ENCODE peak calls at places on chromosomes 4 and X, in eight cellular contexts. One of them, this sample, is unnamed.

GRCh38 chrX:103343105-103343504 is 13.1 kb downstream of the TCEAL7 start:
- DNase-seq in ascending aorta: no peak
- DNase-seq in pancreas: no peak
- DNase-seq in endothelial cell of umbilical vein: peak
- DNase-seq in fibroblast of lung: peak
- DNase-seq in colonic mucosa: peak
- DNase-seq in ovary: peak
- DNase-seq in body of pancreas: peak
- DNase-seq in this sample: no peak

GRCh38 chr4:5658992-5659391 is 49.4 kb downstream of the EVC2 start:
- DNase-seq in pancreas: no peak
- DNase-seq in ascending aorta: no peak
- DNase-seq in ovary: no peak
- DNase-seq in body of pancreas: no peak
- DNase-seq in fibroblast of lung: no peak
- DNase-seq in endothelial cell of umbilical vein: no peak
- DNase-seq in colonic mucosa: no peak
- DNase-seq in this sample: no peak

GRCh38 chrX:68503830-68504229 is 5.0 kb downstream of the YIPF6 start:
- DNase-seq in endothelial cell of umbilical vein: no peak
- DNase-seq in ascending aorta: no peak
- DNase-seq in fibroblast of lung: no peak
- DNase-seq in pancreas: no peak
- DNase-seq in body of pancreas: no peak
- DNase-seq in colonic mucosa: no peak
- DNase-seq in ovary: no peak
- DNase-seq in this sample: no peak

GRCh38 chr4:186132577-186133277 is 28.2 kb downstream of the FAM149A start:
- DNase-seq in ovary: no peak
- DNase-seq in pancreas: no peak
- DNase-seq in ascending aorta: no peak
- DNase-seq in colonic mucosa: no peak
- DNase-seq in fibroblast of lung: peak
- DNase-seq in body of pancreas: no peak
- DNase-seq in endothelial cell of umbilical vein: peak
- DNase-seq in this sample: no peak

GRCh38 chr4:172515266-172515879 is 653.2 kb upstream of the GALNT7 start:
- DNase-seq in body of pancreas: no peak
- DNase-seq in endothelial cell of umbilical vein: no peak
- DNase-seq in pancreas: no peak
- DNase-seq in colonic mucosa: no peak
- DNase-seq in fibroblast of lung: no peak
- DNase-seq in ovary: no peak
- DNase-seq in ascending aorta: no peak
- DNase-seq in this sample: no peak

GRCh38 chr4:158051401-158052235 is 121.2 kb downstream of the GASK1B start:
- DNase-seq in ascending aorta: peak
- DNase-seq in endothelial cell of umbilical vein: no peak
- DNase-seq in ovary: peak
- DNase-seq in colonic mucosa: no peak
- DNase-seq in body of pancreas: peak
- DNase-seq in pancreas: no peak
- DNase-seq in fibroblast of lung: peak
- DNase-seq in this sample: no peak

GRCh38 chr4:108881190-108881589 is 118.3 kb upstream of the ETNPPL start:
- DNase-seq in endothelial cell of umbilical vein: peak
- DNase-seq in colonic mucosa: no peak
- DNase-seq in pancreas: no peak
- DNase-seq in body of pancreas: no peak
- DNase-seq in ovary: no peak
- DNase-seq in fibroblast of lung: peak
- DNase-seq in ascending aorta: no peak
- DNase-seq in this sample: no peak

GRCh38 chrX:129522184-129523059 is 868 bp downstream of the SMARCA1 start:
- DNase-seq in colonic mucosa: peak
- DNase-seq in body of pancreas: peak
- DNase-seq in fibroblast of lung: peak
- DNase-seq in pancreas: peak
- DNase-seq in endothelial cell of umbilical vein: peak
- DNase-seq in ovary: peak
- DNase-seq in ascending aorta: peak
- DNase-seq in this sample: peak

GRCh38 chrX:39261446-39262147 is 460.3 kb downstream of the MID1IP1 start:
- DNase-seq in pancreas: no peak
- DNase-seq in ascending aorta: no peak
- DNase-seq in body of pancreas: peak
- DNase-seq in endothelial cell of umbilical vein: peak
- DNase-seq in colonic mucosa: no peak
- DNase-seq in ovary: no peak
- DNase-seq in fibroblast of lung: peak
- DNase-seq in this sample: no peak

GRCh38 chr4:22465996-22466395 is 49.9 kb downstream of the ADGRA3 start:
- DNase-seq in pancreas: no peak
- DNase-seq in colonic mucosa: no peak
- DNase-seq in fibroblast of lung: no peak
- DNase-seq in ovary: no peak
- DNase-seq in endothelial cell of umbilical vein: no peak
- DNase-seq in body of pancreas: no peak
- DNase-seq in ascending aorta: no peak
- DNase-seq in this sample: no peak

GRCh38 chr4:22460266-22460665 is 55.6 kb downstream of the ADGRA3 start:
- DNase-seq in endothelial cell of umbilical vein: no peak
- DNase-seq in ovary: no peak
- DNase-seq in fibroblast of lung: no peak
- DNase-seq in body of pancreas: no peak
- DNase-seq in colonic mucosa: no peak
- DNase-seq in ascending aorta: no peak
- DNase-seq in pancreas: no peak
- DNase-seq in this sample: no peak

GRCh38 chr4:22462693-22463092 is 53.2 kb downstream of the ADGRA3 start:
- DNase-seq in endothelial cell of umbilical vein: no peak
- DNase-seq in colonic mucosa: no peak
- DNase-seq in body of pancreas: no peak
- DNase-seq in fibroblast of lung: no peak
- DNase-seq in ovary: no peak
- DNase-seq in ascending aorta: no peak
- DNase-seq in pancreas: peak
- DNase-seq in this sample: no peak

GRCh38 chr4:22465349-22465748 is 50.5 kb downstream of the ADGRA3 start:
- DNase-seq in pancreas: no peak
- DNase-seq in ascending aorta: no peak
- DNase-seq in endothelial cell of umbilical vein: no peak
- DNase-seq in ovary: no peak
- DNase-seq in colonic mucosa: no peak
- DNase-seq in body of pancreas: no peak
- DNase-seq in fibroblast of lung: no peak
- DNase-seq in this sample: no peak

DNA sequence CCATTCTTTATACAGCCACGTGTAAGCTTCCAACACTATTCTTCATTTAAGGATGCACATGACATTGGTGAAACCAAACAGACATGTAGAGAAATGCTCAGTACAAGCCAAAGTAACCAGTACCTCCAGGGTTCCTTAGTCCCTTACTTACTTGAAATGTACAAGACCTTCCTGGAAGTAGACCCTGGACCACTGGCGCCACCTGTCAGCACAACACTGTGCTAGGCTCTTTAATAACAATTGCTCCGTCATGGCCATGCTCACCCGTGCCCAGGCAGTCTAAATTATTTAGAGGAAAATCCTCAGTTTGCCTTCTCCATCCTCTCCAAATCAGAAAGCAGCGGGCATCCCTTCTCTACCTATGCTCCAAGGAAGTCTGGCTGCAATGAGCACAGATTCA is 52.7 kb downstream of the ADGRA3 start:
- DNase-seq in endothelial cell of umbilical vein: no peak
- DNase-seq in ovary: no peak
- DNase-seq in body of pancreas: no peak
- DNase-seq in pancreas: peak
- DNase-seq in colonic mucosa: no peak
- DNase-seq in fibroblast of lung: no peak
- DNase-seq in ascending aorta: no peak
- DNase-seq in this sample: no peak
- TF ChIP-seq CTCF in endothelial cell of umbilical vein: no peak
- TF ChIP-seq CTCF in ovary: no peak
- TF ChIP-seq CTCF in body of pancreas: peak
- TF ChIP-seq CTCF in pancreas: no peak
- TF ChIP-seq CTCF in colonic mucosa: no peak
- TF ChIP-seq CTCF in fibroblast of lung: no peak
- TF ChIP-seq CTCF in ascending aorta: no peak
- TF ChIP-seq CTCF in this sample: no peak

DNA sequence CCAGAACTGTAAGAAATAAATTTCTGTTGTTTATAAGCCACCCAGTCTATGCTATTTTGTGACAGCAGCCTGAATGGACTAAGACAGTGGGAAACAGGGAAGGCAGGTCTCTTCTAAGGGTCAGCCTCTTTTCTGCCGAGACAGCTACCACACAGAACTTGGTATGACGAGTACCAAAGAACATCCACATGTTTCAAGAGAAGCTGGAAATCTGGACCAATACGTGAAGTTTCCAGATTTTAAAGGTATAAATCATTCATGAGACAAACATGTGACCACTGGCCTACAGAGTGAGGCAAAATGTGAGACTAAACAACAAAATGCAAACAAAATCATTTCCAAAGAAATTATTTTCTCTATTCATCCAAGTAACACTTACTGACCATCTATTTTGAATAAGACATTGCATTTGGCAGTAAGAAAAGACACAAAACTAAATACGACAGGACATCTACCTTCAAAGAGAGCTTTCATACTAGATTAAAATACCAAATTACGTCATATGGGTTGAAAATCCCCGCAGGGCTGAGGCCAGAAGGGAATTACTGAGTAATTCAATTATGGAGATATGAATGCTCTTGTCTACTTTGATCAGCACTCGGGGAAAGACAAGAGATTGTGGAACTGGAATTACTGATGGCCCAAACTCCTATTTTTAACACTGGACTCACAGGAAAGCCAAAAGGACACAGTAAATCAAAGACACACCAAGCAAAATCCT is 7.2 kb downstream of the SCARB2 start:
- DNase-seq in ovary: no peak
- DNase-seq in body of pancreas: no peak
- DNase-seq in endothelial cell of umbilical vein: no peak
- DNase-seq in fibroblast of lung: peak
- DNase-seq in ascending aorta: no peak
- DNase-seq in pancreas: no peak
- DNase-seq in colonic mucosa: peak
- DNase-seq in this sample: no peak
- H3K4me3 ChIP-seq in ovary: no peak
- H3K4me3 ChIP-seq in body of pancreas: no peak
- H3K4me3 ChIP-seq in endothelial cell of umbilical vein: no peak
- H3K4me3 ChIP-seq in fibroblast of lung: no peak
- H3K4me3 ChIP-seq in ascending aorta: no peak
- H3K4me3 ChIP-seq in pancreas: no peak
- H3K4me3 ChIP-seq in colonic mucosa: no peak
- H3K4me3 ChIP-seq in this sample: peak

GRCh38 chr4:2714071-2714770 is 41.9 kb downstream of the TNIP2 start:
- DNase-seq in colonic mucosa: no peak
- DNase-seq in ascending aorta: peak
- DNase-seq in endothelial cell of umbilical vein: peak
- DNase-seq in fibroblast of lung: peak
- DNase-seq in ovary: no peak
- DNase-seq in pancreas: peak
- DNase-seq in body of pancreas: peak
- DNase-seq in this sample: no peak
- H3K27ac ChIP-seq in colonic mucosa: no peak
- H3K27ac ChIP-seq in ascending aorta: peak
- H3K27ac ChIP-seq in endothelial cell of umbilical vein: peak
- H3K27ac ChIP-seq in fibroblast of lung: peak
- H3K27ac ChIP-seq in ovary: no peak
- H3K27ac ChIP-seq in pancreas: peak
- H3K27ac ChIP-seq in body of pancreas: peak
- H3K27ac ChIP-seq in this sample: peak

GRCh38 chrX:149531599-149531998 is 9.2 kb upstream of the EOLA1 start:
- DNase-seq in fibroblast of lung: no peak
- DNase-seq in ascending aorta: no peak
- DNase-seq in colonic mucosa: no peak
- DNase-seq in body of pancreas: no peak
- DNase-seq in ovary: no peak
- DNase-seq in endothelial cell of umbilical vein: no peak
- DNase-seq in pancreas: no peak
- DNase-seq in this sample: no peak

GRCh38 chrX:149528381-149528780 is 12.4 kb upstream of the EOLA1 start:
- DNase-seq in ovary: no peak
- DNase-seq in fibroblast of lung: no peak
- DNase-seq in endothelial cell of umbilical vein: no peak
- DNase-seq in pancreas: no peak
- DNase-seq in body of pancreas: no peak
- DNase-seq in colonic mucosa: no peak
- DNase-seq in ascending aorta: no peak
- DNase-seq in this sample: no peak

GRCh38 chrX:149522914-149523313 is 17.8 kb upstream of the IDS start:
- DNase-seq in fibroblast of lung: no peak
- DNase-seq in body of pancreas: peak
- DNase-seq in colonic mucosa: no peak
- DNase-seq in ovary: no peak
- DNase-seq in endothelial cell of umbilical vein: no peak
- DNase-seq in pancreas: no peak
- DNase-seq in ascending aorta: no peak
- DNase-seq in this sample: no peak

DNA sequence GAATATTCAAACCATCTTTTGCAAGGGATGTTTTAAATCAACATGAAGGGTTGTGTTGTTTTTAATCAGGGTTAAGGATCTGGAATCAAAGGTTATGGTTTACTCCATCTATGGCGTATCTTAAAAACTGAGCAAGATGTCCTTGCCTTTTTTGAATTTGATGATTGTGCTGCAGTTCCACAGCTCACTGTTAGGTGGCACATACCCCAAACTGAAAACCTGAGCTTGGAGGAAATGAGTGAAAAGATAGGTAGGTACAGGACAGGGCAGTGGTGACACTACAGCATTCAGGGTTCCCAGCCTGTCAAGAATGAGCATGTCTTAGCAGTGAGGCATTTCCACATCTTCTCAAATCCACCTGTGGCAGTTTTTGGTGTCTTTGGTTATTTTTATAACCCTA is 13.1 kb upstream of the EOLA1 start:
- DNase-seq in pancreas: no peak
- DNase-seq in fibroblast of lung: no peak
- DNase-seq in endothelial cell of umbilical vein: peak
- DNase-seq in ovary: no peak
- DNase-seq in colonic mucosa: no peak
- DNase-seq in ascending aorta: no peak
- DNase-seq in body of pancreas: no peak
- DNase-seq in this sample: no peak
- TF ChIP-seq CTCF in pancreas: peak
- TF ChIP-seq CTCF in fibroblast of lung: peak
- TF ChIP-seq CTCF in endothelial cell of umbilical vein: peak
- TF ChIP-seq CTCF in ovary: peak
- TF ChIP-seq CTCF in colonic mucosa: peak
- TF ChIP-seq CTCF in ascending aorta: peak
- TF ChIP-seq CTCF in body of pancreas: peak
- TF ChIP-seq CTCF in this sample: no peak

This sample was measured in coronary artery.